ENCODE peak calls at places on chromosomes 6 and 20, in eight cellular contexts. One of them, this sample, is unnamed.
A peak's percentile ranks its signal among the peaks of the same experiment; 100 is the strongest.

GRCh38 chr6:46370622-46371021 is 120.6 kb downstream of the RCAN2 start:
- DNase-seq in WTC11: no peak
- DNase-seq in substantia nigra: no peak
- DNase-seq in neuronal stem cell: no peak
- DNase-seq in AG04450: no peak
- DNase-seq in activated CD4-positive, alpha-beta T cell treated with anti-CD3 and anti-CD28 coated beads for 4 hours: no peak
- DNase-seq in non-pigmented ciliary epithelial cell: no peak
- DNase-seq in NCI-H1694: no peak
- DNase-seq in this sample: peak; percentile 7

GRCh38 chr6:40983752-40984151 is 55.3 kb downstream of the UNC5CL start:
- DNase-seq in WTC11: no peak
- DNase-seq in substantia nigra: no peak
- DNase-seq in neuronal stem cell: no peak
- DNase-seq in AG04450: no peak
- DNase-seq in activated CD4-positive, alpha-beta T cell treated with anti-CD3 and anti-CD28 coated beads for 4 hours: no peak
- DNase-seq in non-pigmented ciliary epithelial cell: no peak
- DNase-seq in NCI-H1694: no peak
- DNase-seq in this sample: no peak

GRCh38 chr6:14476793-14477531 is 359.4 kb downstream of the CD83 start:
- DNase-seq in WTC11: no peak
- DNase-seq in substantia nigra: no peak
- DNase-seq in neuronal stem cell: no peak
- DNase-seq in AG04450: peak; percentile 97
- DNase-seq in activated CD4-positive, alpha-beta T cell treated with anti-CD3 and anti-CD28 coated beads for 4 hours: no peak
- DNase-seq in non-pigmented ciliary epithelial cell: no peak
- DNase-seq in NCI-H1694: no peak
- DNase-seq in this sample: no peak

GRCh38 chr6:82022614-82023102 is 224.9 kb downstream of the IBTK start:
- DNase-seq in WTC11: no peak
- DNase-seq in substantia nigra: no peak
- DNase-seq in neuronal stem cell: no peak
- DNase-seq in AG04450: peak; percentile 27
- DNase-seq in activated CD4-positive, alpha-beta T cell treated with anti-CD3 and anti-CD28 coated beads for 4 hours: no peak
- DNase-seq in non-pigmented ciliary epithelial cell: no peak
- DNase-seq in NCI-H1694: no peak
- DNase-seq in this sample: no peak

GRCh38 chr6:128491643-128492206 is 28.7 kb downstream of the PTPRK start:
- DNase-seq in WTC11: no peak
- DNase-seq in substantia nigra: no peak
- DNase-seq in neuronal stem cell: no peak
- DNase-seq in AG04450: no peak
- DNase-seq in activated CD4-positive, alpha-beta T cell treated with anti-CD3 and anti-CD28 coated beads for 4 hours: no peak
- DNase-seq in non-pigmented ciliary epithelial cell: peak; percentile 40
- DNase-seq in NCI-H1694: peak; percentile 44
- DNase-seq in this sample: peak; percentile 27

GRCh38 chr6:21914121-21914973 is 320.8 kb downstream of the SOX4 start:
- DNase-seq in WTC11: no peak
- DNase-seq in substantia nigra: no peak
- DNase-seq in neuronal stem cell: no peak
- DNase-seq in AG04450: no peak
- DNase-seq in activated CD4-positive, alpha-beta T cell treated with anti-CD3 and anti-CD28 coated beads for 4 hours: peak; percentile 13
- DNase-seq in non-pigmented ciliary epithelial cell: no peak
- DNase-seq in NCI-H1694: no peak
- DNase-seq in this sample: no peak

GRCh38 chr20:63625771-63626423 is 1.0 kb downstream of the GMEB2 start:
- DNase-seq in WTC11: no peak
- DNase-seq in substantia nigra: no peak
- DNase-seq in neuronal stem cell: no peak
- DNase-seq in AG04450: no peak
- DNase-seq in activated CD4-positive, alpha-beta T cell treated with anti-CD3 and anti-CD28 coated beads for 4 hours: no peak
- DNase-seq in non-pigmented ciliary epithelial cell: no peak
- DNase-seq in NCI-H1694: no peak
- DNase-seq in this sample: peak; percentile 51

GRCh38 chr6:143901885-143902708 is 37.8 kb downstream of the ZC2HC1B start:
- DNase-seq in WTC11: no peak
- DNase-seq in substantia nigra: no peak
- DNase-seq in neuronal stem cell: no peak
- DNase-seq in AG04450: peak; percentile 37
- DNase-seq in activated CD4-positive, alpha-beta T cell treated with anti-CD3 and anti-CD28 coated beads for 4 hours: no peak
- DNase-seq in non-pigmented ciliary epithelial cell: no peak
- DNase-seq in NCI-H1694: no peak
- DNase-seq in this sample: no peak

GRCh38 chr6:107153061-107153460 is 37.7 kb upstream of the BEND3 start:
- DNase-seq in WTC11: no peak
- DNase-seq in substantia nigra: no peak
- DNase-seq in neuronal stem cell: no peak
- DNase-seq in AG04450: no peak
- DNase-seq in activated CD4-positive, alpha-beta T cell treated with anti-CD3 and anti-CD28 coated beads for 4 hours: no peak
- DNase-seq in non-pigmented ciliary epithelial cell: no peak
- DNase-seq in NCI-H1694: no peak
- DNase-seq in this sample: no peak

GRCh38 chr6:125810435-125810834 is 19.7 kb downstream of the NCOA7 start:
- DNase-seq in WTC11: no peak
- DNase-seq in substantia nigra: no peak
- DNase-seq in neuronal stem cell: no peak
- DNase-seq in AG04450: no peak
- DNase-seq in activated CD4-positive, alpha-beta T cell treated with anti-CD3 and anti-CD28 coated beads for 4 hours: no peak
- DNase-seq in non-pigmented ciliary epithelial cell: no peak
- DNase-seq in NCI-H1694: no peak
- DNase-seq in this sample: no peak

GRCh38 chr6:88538849-88539571 is 372.9 kb upstream of the CNR1 start:
- DNase-seq in WTC11: no peak
- DNase-seq in substantia nigra: no peak
- DNase-seq in neuronal stem cell: no peak
- DNase-seq in AG04450: no peak
- DNase-seq in activated CD4-positive, alpha-beta T cell treated with anti-CD3 and anti-CD28 coated beads for 4 hours: no peak
- DNase-seq in non-pigmented ciliary epithelial cell: no peak
- DNase-seq in NCI-H1694: no peak
- DNase-seq in this sample: no peak

GRCh38 chr20:20603339-20603990 is 109.0 kb downstream of the RALGAPA2 start:
- DNase-seq in WTC11: no peak
- DNase-seq in substantia nigra: no peak
- DNase-seq in neuronal stem cell: no peak
- DNase-seq in AG04450: no peak
- DNase-seq in activated CD4-positive, alpha-beta T cell treated with anti-CD3 and anti-CD28 coated beads for 4 hours: no peak
- DNase-seq in non-pigmented ciliary epithelial cell: no peak
- DNase-seq in NCI-H1694: peak; percentile 80
- DNase-seq in this sample: no peak

GRCh38 chr6:125750692-125751333 is 1.4 kb downstream of the HEY2 start:
- DNase-seq in WTC11: no peak
- DNase-seq in substantia nigra: no peak
- DNase-seq in neuronal stem cell: peak; percentile 12
- DNase-seq in AG04450: no peak
- DNase-seq in activated CD4-positive, alpha-beta T cell treated with anti-CD3 and anti-CD28 coated beads for 4 hours: no peak
- DNase-seq in non-pigmented ciliary epithelial cell: no peak
- DNase-seq in NCI-H1694: no peak
- DNase-seq in this sample: no peak

GRCh38 chr6:72622094-72622540 is 253 bp downstream of the KCNQ5 start:
- DNase-seq in WTC11: peak; percentile 52
- DNase-seq in substantia nigra: peak; percentile 39
- DNase-seq in neuronal stem cell: peak; percentile 54
- DNase-seq in AG04450: no peak
- DNase-seq in activated CD4-positive, alpha-beta T cell treated with anti-CD3 and anti-CD28 coated beads for 4 hours: peak; percentile 55
- DNase-seq in non-pigmented ciliary epithelial cell: no peak
- DNase-seq in NCI-H1694: peak; percentile 19
- DNase-seq in this sample: peak; percentile 92

GRCh38 chr6:159444073-159444472 is 249.0 kb downstream of the SOD2 start:
- DNase-seq in WTC11: no peak
- DNase-seq in substantia nigra: no peak
- DNase-seq in neuronal stem cell: no peak
- DNase-seq in AG04450: no peak
- DNase-seq in activated CD4-positive, alpha-beta T cell treated with anti-CD3 and anti-CD28 coated beads for 4 hours: no peak
- DNase-seq in non-pigmented ciliary epithelial cell: no peak
- DNase-seq in NCI-H1694: no peak
- DNase-seq in this sample: no peak

GRCh38 chr20:12058201-12058600 is 140.5 kb downstream of the BTBD3 start:
- DNase-seq in WTC11: no peak
- DNase-seq in substantia nigra: no peak
- DNase-seq in neuronal stem cell: no peak
- DNase-seq in AG04450: no peak
- DNase-seq in activated CD4-positive, alpha-beta T cell treated with anti-CD3 and anti-CD28 coated beads for 4 hours: no peak
- DNase-seq in non-pigmented ciliary epithelial cell: peak; percentile 23
- DNase-seq in NCI-H1694: no peak
- DNase-seq in this sample: peak; percentile 54

GRCh38 chr6:17349437-17349836 is 44.0 kb upstream of the CAP2 start:
- DNase-seq in WTC11: no peak
- DNase-seq in substantia nigra: no peak
- DNase-seq in neuronal stem cell: no peak
- DNase-seq in AG04450: no peak
- DNase-seq in activated CD4-positive, alpha-beta T cell treated with anti-CD3 and anti-CD28 coated beads for 4 hours: no peak
- DNase-seq in non-pigmented ciliary epithelial cell: no peak
- DNase-seq in NCI-H1694: no peak
- DNase-seq in this sample: no peak

GRCh38 chr6:49849121-49849907 is 17.0 kb downstream of the CRISP1 start:
- DNase-seq in WTC11: no peak
- DNase-seq in substantia nigra: no peak
- DNase-seq in neuronal stem cell: peak; percentile 41
- DNase-seq in AG04450: peak; percentile 18
- DNase-seq in activated CD4-positive, alpha-beta T cell treated with anti-CD3 and anti-CD28 coated beads for 4 hours: no peak
- DNase-seq in non-pigmented ciliary epithelial cell: peak; percentile 8
- DNase-seq in NCI-H1694: peak; percentile 55
- DNase-seq in this sample: peak; percentile 62

GRCh38 chr6:138107752-138108592 is 753 bp upstream of the PERP start:
- DNase-seq in WTC11: peak; percentile 23
- DNase-seq in substantia nigra: no peak
- DNase-seq in neuronal stem cell: no peak
- DNase-seq in AG04450: no peak
- DNase-seq in activated CD4-positive, alpha-beta T cell treated with anti-CD3 and anti-CD28 coated beads for 4 hours: no peak
- DNase-seq in non-pigmented ciliary epithelial cell: no peak
- DNase-seq in NCI-H1694: no peak
- DNase-seq in this sample: no peak

GRCh38 chr6:97591955-97592354 is 308.9 kb upstream of the MMS22L start:
- DNase-seq in WTC11: peak; percentile 57
- DNase-seq in substantia nigra: no peak
- DNase-seq in neuronal stem cell: no peak
- DNase-seq in AG04450: no peak
- DNase-seq in activated CD4-positive, alpha-beta T cell treated with anti-CD3 and anti-CD28 coated beads for 4 hours: no peak
- DNase-seq in non-pigmented ciliary epithelial cell: no peak
- DNase-seq in NCI-H1694: no peak
- DNase-seq in this sample: no peak

GRCh38 chr6:76876922-76877553 is 586.3 kb downstream of the HTR1B start:
- DNase-seq in WTC11: peak; percentile 75
- DNase-seq in substantia nigra: no peak
- DNase-seq in neuronal stem cell: peak; percentile 55
- DNase-seq in AG04450: no peak
- DNase-seq in activated CD4-positive, alpha-beta T cell treated with anti-CD3 and anti-CD28 coated beads for 4 hours: no peak
- DNase-seq in non-pigmented ciliary epithelial cell: no peak
- DNase-seq in NCI-H1694: peak; percentile 79
- DNase-seq in this sample: peak; percentile 43

GRCh38 chr20:1296922-1297321 is 30.8 kb downstream of the SNPH start:
- DNase-seq in WTC11: no peak
- DNase-seq in substantia nigra: no peak
- DNase-seq in neuronal stem cell: no peak
- DNase-seq in AG04450: no peak
- DNase-seq in activated CD4-positive, alpha-beta T cell treated with anti-CD3 and anti-CD28 coated beads for 4 hours: no peak
- DNase-seq in non-pigmented ciliary epithelial cell: no peak
- DNase-seq in NCI-H1694: no peak
- DNase-seq in this sample: no peak

GRCh38 chr20:13009682-13010406 is 1.1 kb downstream of the SPTLC3 start:
- DNase-seq in WTC11: no peak
- DNase-seq in substantia nigra: no peak
- DNase-seq in neuronal stem cell: no peak
- DNase-seq in AG04450: peak; percentile 81
- DNase-seq in activated CD4-positive, alpha-beta T cell treated with anti-CD3 and anti-CD28 coated beads for 4 hours: no peak
- DNase-seq in non-pigmented ciliary epithelial cell: peak; percentile 76
- DNase-seq in NCI-H1694: no peak
- DNase-seq in this sample: peak; percentile 84

GRCh38 chr6:74851598-74851997 is 354.3 kb downstream of the COL12A1 start:
- DNase-seq in WTC11: no peak
- DNase-seq in substantia nigra: no peak
- DNase-seq in neuronal stem cell: no peak
- DNase-seq in AG04450: peak; percentile 11
- DNase-seq in activated CD4-positive, alpha-beta T cell treated with anti-CD3 and anti-CD28 coated beads for 4 hours: no peak
- DNase-seq in non-pigmented ciliary epithelial cell: peak; percentile 17
- DNase-seq in NCI-H1694: no peak
- DNase-seq in this sample: no peak

GRCh38 chr6:35737413-35738211 is 780 bp downstream of the ARMC12 start:
- DNase-seq in WTC11: no peak
- DNase-seq in substantia nigra: no peak
- DNase-seq in neuronal stem cell: no peak
- DNase-seq in AG04450: peak; percentile 77
- DNase-seq in activated CD4-positive, alpha-beta T cell treated with anti-CD3 and anti-CD28 coated beads for 4 hours: no peak
- DNase-seq in non-pigmented ciliary epithelial cell: no peak
- DNase-seq in NCI-H1694: peak; percentile 83
- DNase-seq in this sample: peak; percentile 88

GRCh38 chr6:20533746-20534294 is 437 bp upstream of the CDKAL1 start:
- DNase-seq in WTC11: no peak
- DNase-seq in substantia nigra: no peak
- DNase-seq in neuronal stem cell: no peak
- DNase-seq in AG04450: no peak
- DNase-seq in activated CD4-positive, alpha-beta T cell treated with anti-CD3 and anti-CD28 coated beads for 4 hours: no peak
- DNase-seq in non-pigmented ciliary epithelial cell: no peak
- DNase-seq in NCI-H1694: no peak
- DNase-seq in this sample: no peak

GRCh38 chr6:26053929-26054658 is 33.1 kb upstream of the HFE start:
- DNase-seq in WTC11: no peak
- DNase-seq in substantia nigra: no peak
- DNase-seq in neuronal stem cell: no peak
- DNase-seq in AG04450: no peak
- DNase-seq in activated CD4-positive, alpha-beta T cell treated with anti-CD3 and anti-CD28 coated beads for 4 hours: no peak
- DNase-seq in non-pigmented ciliary epithelial cell: no peak
- DNase-seq in NCI-H1694: no peak
- DNase-seq in this sample: peak; percentile 35

GRCh38 chr20:38043512-38044300 is 10.2 kb downstream of the RPRD1B start:
- DNase-seq in WTC11: no peak
- DNase-seq in substantia nigra: no peak
- DNase-seq in neuronal stem cell: no peak
- DNase-seq in AG04450: no peak
- DNase-seq in activated CD4-positive, alpha-beta T cell treated with anti-CD3 and anti-CD28 coated beads for 4 hours: peak; percentile 20
- DNase-seq in non-pigmented ciliary epithelial cell: peak; percentile 81
- DNase-seq in NCI-H1694: no peak
- DNase-seq in this sample: peak; percentile 8

GRCh38 chr20:34472246-34472925 is 43.8 kb upstream of the DYNLRB1 start:
- DNase-seq in WTC11: no peak
- DNase-seq in substantia nigra: no peak
- DNase-seq in neuronal stem cell: no peak
- DNase-seq in AG04450: no peak
- DNase-seq in activated CD4-positive, alpha-beta T cell treated with anti-CD3 and anti-CD28 coated beads for 4 hours: no peak
- DNase-seq in non-pigmented ciliary epithelial cell: no peak
- DNase-seq in NCI-H1694: no peak
- DNase-seq in this sample: peak; percentile 57

GRCh38 chr6:130625825-130626500 is 201.2 kb upstream of the SMLR1 start:
- DNase-seq in WTC11: no peak
- DNase-seq in substantia nigra: no peak
- DNase-seq in neuronal stem cell: no peak
- DNase-seq in AG04450: no peak
- DNase-seq in activated CD4-positive, alpha-beta T cell treated with anti-CD3 and anti-CD28 coated beads for 4 hours: no peak
- DNase-seq in non-pigmented ciliary epithelial cell: no peak
- DNase-seq in NCI-H1694: no peak
- DNase-seq in this sample: no peak

GRCh38 chr6:99521557-99522286 is 6.5 kb upstream of the USP45 start:
- DNase-seq in WTC11: peak; percentile 13
- DNase-seq in substantia nigra: no peak
- DNase-seq in neuronal stem cell: no peak
- DNase-seq in AG04450: no peak
- DNase-seq in activated CD4-positive, alpha-beta T cell treated with anti-CD3 and anti-CD28 coated beads for 4 hours: no peak
- DNase-seq in non-pigmented ciliary epithelial cell: no peak
- DNase-seq in NCI-H1694: no peak
- DNase-seq in this sample: no peak

GRCh38 chr6:118768904-118769325 is 117.5 kb upstream of the CEP85L start:
- DNase-seq in WTC11: no peak
- DNase-seq in substantia nigra: no peak
- DNase-seq in neuronal stem cell: no peak
- DNase-seq in AG04450: no peak
- DNase-seq in activated CD4-positive, alpha-beta T cell treated with anti-CD3 and anti-CD28 coated beads for 4 hours: peak; percentile 19
- DNase-seq in non-pigmented ciliary epithelial cell: no peak
- DNase-seq in NCI-H1694: no peak
- DNase-seq in this sample: peak; percentile 64